ENCODE peak calls at places on chromosomes 4 and X, in six cellular contexts. One of them, this sample, is unnamed.

GRCh38 chrX:20144491-20144890 is 2.9 kb upstream of the EIF1AX start:
- DNase-seq in AG09319: no peak
- DNase-seq in WTC11: no peak
- DNase-seq in activated CD8-positive, alpha-beta memory T cell treated with anti-CD3 and anti-CD28 coated beads for 48 hours: no peak
- DNase-seq in choroid plexus epithelial cell: peak
- DNase-seq in PC-3: peak
- DNase-seq in this sample: no peak

GRCh38 chrX:51292421-51292820 is 40.2 kb upstream of the NUDT10 start:
- DNase-seq in choroid plexus epithelial cell: no peak
- DNase-seq in AG09319: no peak
- DNase-seq in PC-3: no peak
- DNase-seq in activated CD8-positive, alpha-beta memory T cell treated with anti-CD3 and anti-CD28 coated beads for 48 hours: no peak
- DNase-seq in WTC11: no peak
- DNase-seq in this sample: no peak

GRCh38 chr4:86011117-86011516 is 348.7 kb downstream of the MAPK10 start:
- DNase-seq in activated CD8-positive, alpha-beta memory T cell treated with anti-CD3 and anti-CD28 coated beads for 48 hours: no peak
- DNase-seq in WTC11: no peak
- DNase-seq in choroid plexus epithelial cell: peak
- DNase-seq in PC-3: no peak
- DNase-seq in AG09319: peak
- DNase-seq in this sample: no peak

GRCh38 chr4:108148316-108148715 is 20.4 kb downstream of the LEF1 start:
- DNase-seq in WTC11: no peak
- DNase-seq in choroid plexus epithelial cell: no peak
- DNase-seq in PC-3: no peak
- DNase-seq in activated CD8-positive, alpha-beta memory T cell treated with anti-CD3 and anti-CD28 coated beads for 48 hours: no peak
- DNase-seq in AG09319: no peak
- DNase-seq in this sample: no peak

GRCh38 chr4:55398966-55399365 is 3.2 kb downstream of the TMEM165 start:
- DNase-seq in choroid plexus epithelial cell: peak
- DNase-seq in WTC11: no peak
- DNase-seq in AG09319: no peak
- DNase-seq in PC-3: no peak
- DNase-seq in activated CD8-positive, alpha-beta memory T cell treated with anti-CD3 and anti-CD28 coated beads for 48 hours: no peak
- DNase-seq in this sample: peak

GRCh38 chr4:125283702-125284279 is 31.0 kb upstream of the FAT4 start:
- DNase-seq in AG09319: peak
- DNase-seq in activated CD8-positive, alpha-beta memory T cell treated with anti-CD3 and anti-CD28 coated beads for 48 hours: no peak
- DNase-seq in PC-3: peak
- DNase-seq in choroid plexus epithelial cell: peak
- DNase-seq in WTC11: no peak
- DNase-seq in this sample: no peak

GRCh38 chr4:38774181-38774580 is 8.6 kb downstream of the TLR10 start:
- DNase-seq in AG09319: no peak
- DNase-seq in choroid plexus epithelial cell: peak
- DNase-seq in PC-3: peak
- DNase-seq in WTC11: no peak
- DNase-seq in activated CD8-positive, alpha-beta memory T cell treated with anti-CD3 and anti-CD28 coated beads for 48 hours: no peak
- DNase-seq in this sample: no peak

GRCh38 chrX:24619647-24620046 is 27.5 kb downstream of the PCYT1B start:
- DNase-seq in PC-3: peak
- DNase-seq in WTC11: no peak
- DNase-seq in AG09319: no peak
- DNase-seq in activated CD8-positive, alpha-beta memory T cell treated with anti-CD3 and anti-CD28 coated beads for 48 hours: no peak
- DNase-seq in choroid plexus epithelial cell: peak
- DNase-seq in this sample: peak

GRCh38 chr4:168562021-168562691 is 65.3 kb downstream of the PALLD start:
- DNase-seq in AG09319: no peak
- DNase-seq in activated CD8-positive, alpha-beta memory T cell treated with anti-CD3 and anti-CD28 coated beads for 48 hours: no peak
- DNase-seq in choroid plexus epithelial cell: peak
- DNase-seq in PC-3: peak
- DNase-seq in WTC11: no peak
- DNase-seq in this sample: no peak

GRCh38 chr4:153010137-153010536 is 74.0 kb downstream of the FHDC1 start:
- DNase-seq in activated CD8-positive, alpha-beta memory T cell treated with anti-CD3 and anti-CD28 coated beads for 48 hours: no peak
- DNase-seq in PC-3: no peak
- DNase-seq in WTC11: no peak
- DNase-seq in AG09319: no peak
- DNase-seq in choroid plexus epithelial cell: no peak
- DNase-seq in this sample: no peak

GRCh38 chr4:48970471-48970921 is 15.6 kb upstream of the CWH43 start:
- DNase-seq in WTC11: no peak
- DNase-seq in PC-3: peak
- DNase-seq in AG09319: no peak
- DNase-seq in choroid plexus epithelial cell: peak
- DNase-seq in activated CD8-positive, alpha-beta memory T cell treated with anti-CD3 and anti-CD28 coated beads for 48 hours: no peak
- DNase-seq in this sample: no peak

GRCh38 chrX:133544105-133544504 is 128.8 kb upstream of the GPC4 start:
- DNase-seq in WTC11: no peak
- DNase-seq in activated CD8-positive, alpha-beta memory T cell treated with anti-CD3 and anti-CD28 coated beads for 48 hours: no peak
- DNase-seq in AG09319: no peak
- DNase-seq in choroid plexus epithelial cell: peak
- DNase-seq in PC-3: peak
- DNase-seq in this sample: no peak

GRCh38 chr4:90061881-90062280 is 65.3 kb upstream of the CCSER1 start:
- DNase-seq in PC-3: peak
- DNase-seq in choroid plexus epithelial cell: no peak
- DNase-seq in AG09319: no peak
- DNase-seq in WTC11: no peak
- DNase-seq in activated CD8-positive, alpha-beta memory T cell treated with anti-CD3 and anti-CD28 coated beads for 48 hours: no peak
- DNase-seq in this sample: no peak

GRCh38 chr4:171538601-171539100 is 274.6 kb upstream of the GALNTL6 start:
- DNase-seq in choroid plexus epithelial cell: peak
- DNase-seq in AG09319: no peak
- DNase-seq in WTC11: no peak
- DNase-seq in activated CD8-positive, alpha-beta memory T cell treated with anti-CD3 and anti-CD28 coated beads for 48 hours: no peak
- DNase-seq in PC-3: no peak
- DNase-seq in this sample: no peak

GRCh38 chrX:152932598-152933175 is 34.8 kb downstream of the ZNF185 start:
- DNase-seq in choroid plexus epithelial cell: no peak
- DNase-seq in AG09319: no peak
- DNase-seq in WTC11: no peak
- DNase-seq in PC-3: no peak
- DNase-seq in activated CD8-positive, alpha-beta memory T cell treated with anti-CD3 and anti-CD28 coated beads for 48 hours: no peak
- DNase-seq in this sample: no peak

This sample was measured in glutamatergic neuron.